ENCODE peak calls at places on chromosomes 1 and 21, in eight cellular contexts. E, N, U, R, L, C, H and V are unnamed samples.

GRCh38 chr1:47627016-47627415 is 189.2 kb downstream of the FOXD2 start:
- DNase-seq in H (no peak), L (no peak), C (no peak), R (no peak), N (no peak), E (no peak), U (no peak), V (no peak)

GRCh38 chr1:44409019-44409602 is 4.1 kb downstream of the RNF220 start:
- DNase-seq in C (no peak), L (no peak), N (no peak), E (no peak), H (no peak), U (no peak), R (no peak), V (no peak)

GRCh38 chr1:18923721-18924610 is 21.6 kb upstream of the ALDH4A1 start:
- DNase-seq in R (peak; percentile 82), E (no peak), H (no peak), N (no peak), L (no peak), C (no peak), U (no peak), V (no peak)

GRCh38 chr1:84300991-84301758 is at the start of gene SAMD13:
- DNase-seq in L (peak; percentile 70), U (no peak), C (peak; percentile 79), H (no peak), E (peak; percentile 93), N (peak; percentile 70), R (peak; percentile 84), V (no peak)

GRCh38 chr1:57683037-57683928 is 259.4 kb upstream of the DAB1 start:
- DNase-seq in C (no peak), H (no peak), L (no peak), N (no peak), R (no peak), E (no peak), U (no peak), V (no peak)

GRCh38 chr21:42107881-42108553 is 36.9 kb downstream of the UMODL1 start:
- DNase-seq in L (peak; percentile 72), U (no peak), E (peak; percentile 34), C (no peak), H (peak; percentile 45), N (peak; percentile 46), R (peak; percentile 53), V (peak; percentile 99)

GRCh38 chr1:192475329-192475728 is 100.2 kb upstream of the RGS1 start:
- DNase-seq in E (no peak), C (no peak), L (no peak), N (no peak), H (no peak), U (no peak), R (no peak), V (no peak)

GRCh38 chr1:12519708-12520364 is 98.2 kb downstream of the DHRS3 start:
- DNase-seq in E (no peak), L (no peak), U (no peak), H (no peak), N (no peak), C (no peak), R (no peak), V (no peak)

GRCh38 chr1:41412748-41413147 is 51.5 kb downstream of the FOXO6 start:
- DNase-seq in L (peak; percentile 88), R (no peak), C (no peak), N (no peak), H (no peak), U (no peak), E (no peak), V (no peak)

GRCh38 chr1:25023826-25024225 is 93.8 kb upstream of the RUNX3 start:
- DNase-seq in E (no peak), H (no peak), L (no peak), R (no peak), N (no peak), U (no peak), C (no peak), V (no peak)

GRCh38 chr1:173113015-173113741 is 62.4 kb upstream of the TNFSF18 start:
- DNase-seq in E (no peak), H (no peak), L (no peak), U (no peak), C (peak; percentile 34), R (peak; percentile 46), N (no peak), V (no peak)

GRCh38 chr1:160084771-160085321 is 3.5 kb downstream of the KCNJ9 start:
- DNase-seq in L (no peak), E (no peak), U (no peak), H (no peak), R (no peak), N (no peak), C (no peak), V (no peak)

GRCh38 chr1:161738627-161739287 is 10.8 kb upstream of the DUSP12 start:
- DNase-seq in U (no peak), L (no peak), E (peak; percentile 48), H (no peak), C (peak; percentile 76), N (peak; percentile 17), R (peak; percentile 80), V (no peak)

GRCh38 chr1:62110198-62110817 is 84.3 kb upstream of the L1TD1 start:
- DNase-seq in R (no peak), L (no peak), U (no peak), E (no peak), N (no peak), H (no peak), C (no peak), V (no peak)

GRCh38 chr1:109818351-109819325 is 54.9 kb upstream of the EPS8L3 start:
- DNase-seq in N (no peak), E (no peak), R (no peak), L (no peak), H (no peak), U (no peak), C (no peak), V (no peak)

GRCh38 chr1:163747261-163747660 is 425.5 kb downstream of the NUF2 start:
- DNase-seq in L (no peak), U (no peak), N (no peak), E (no peak), R (no peak), C (no peak), H (no peak), V (no peak)